ENCODE peak calls at places on chromosomes 4 and X, in seven cellular contexts. E is adrenal gland, O is right cardiac atrium, V is hepatocyte, I is SJCRH30, P is cardiac muscle cell, L is fibroblast of lung. Y is an unnamed sample. For H3K4me1 and H3K27me3, the result is how much of the 10 kb centered on the place peaks cover.

GRCh38 chr4:113069212-113069892 is 19.9 kb downstream of the ANK2 start:
- DNase-seq in E (peak), O (no peak), V (no peak), I (no peak), P (no peak), L (peak), Y (no peak)

GRCh38 chrX:13448941-13449340 is 120.5 kb upstream of the EGFL6 start:
- DNase-seq in E (no peak), O (no peak), V (no peak), I (no peak), P (no peak), L (no peak), Y (no peak)

GRCh38 chr4:2426711-2427275 is 8.0 kb downstream of the CFAP99 start:
- DNase-seq in E (no peak), O (no peak), V (no peak), I (no peak), P (no peak), L (no peak), Y (peak)

GRCh38 chr4:123618606-123619005 is 222.0 kb downstream of the SPRY1 start:
- DNase-seq in E (no peak), O (no peak), V (no peak), I (no peak), P (no peak), L (no peak), Y (no peak)

GRCh38 chr4:111943796-111944203 is 201.5 kb upstream of the FAM241A start:
- DNase-seq in E (peak), O (peak), V (peak), I (peak), P (peak), L (peak), Y (no peak)

GRCh38 chr4:103443324-103443723 is 245.2 kb upstream of the CENPE start:
- DNase-seq in E (no peak), O (no peak), V (peak), I (peak), P (no peak), L (no peak), Y (no peak)

GRCh38 chr4:128810331-128810870 is 901 bp downstream of the JADE1 start:
- DNase-seq in E (peak), O (peak), V (peak), I (peak), P (peak), L (peak), Y (no peak)

GRCh38 chr4:46975841-46976551 is 17.4 kb downstream of the GABRA4 start:
- DNase-seq in E (no peak), O (no peak), V (no peak), I (no peak), P (peak), L (peak), Y (no peak)

GRCh38 chr4:96352051-96352517 is 512.2 kb downstream of the PDHA2 start:
- DNase-seq in E (no peak), O (no peak), V (peak), I (peak), P (peak), L (peak), Y (no peak)

GRCh38 chr4:54231419-54232150 is 2.5 kb downstream of the PDGFRA start:
- DNase-seq in E (no peak), O (peak), V (peak), I (no peak), P (peak), L (peak), Y (peak)

GRCh38 chr4:76879731-76880364 is 18.1 kb downstream of the SOWAHB start:
- DNase-seq in E (no peak), O (no peak), V (no peak), I (no peak), P (peak), L (peak), Y (no peak)

GRCh38 chr4:13920111-13920875 is 292.8 kb upstream of the BOD1L1 start:
- DNase-seq in E (no peak), O (no peak), V (no peak), I (no peak), P (peak), L (peak), Y (no peak)

GRCh38 chr4:13922459-13922858 is 294.9 kb upstream of the BOD1L1 start:
- DNase-seq in E (no peak), O (no peak), V (no peak), I (no peak), P (no peak), L (no peak), Y (no peak)

GRCh38 chr4:13922873-13923645 is 295.5 kb upstream of the BOD1L1 start:
- DNase-seq in E (no peak), O (no peak), V (no peak), I (no peak), P (no peak), L (no peak), Y (no peak)

GRCh38 chr4:13920901-13921300 is 293.4 kb upstream of the BOD1L1 start:
- DNase-seq in E (peak), O (no peak), V (peak), I (peak), P (peak), L (peak), Y (peak)

DNA sequence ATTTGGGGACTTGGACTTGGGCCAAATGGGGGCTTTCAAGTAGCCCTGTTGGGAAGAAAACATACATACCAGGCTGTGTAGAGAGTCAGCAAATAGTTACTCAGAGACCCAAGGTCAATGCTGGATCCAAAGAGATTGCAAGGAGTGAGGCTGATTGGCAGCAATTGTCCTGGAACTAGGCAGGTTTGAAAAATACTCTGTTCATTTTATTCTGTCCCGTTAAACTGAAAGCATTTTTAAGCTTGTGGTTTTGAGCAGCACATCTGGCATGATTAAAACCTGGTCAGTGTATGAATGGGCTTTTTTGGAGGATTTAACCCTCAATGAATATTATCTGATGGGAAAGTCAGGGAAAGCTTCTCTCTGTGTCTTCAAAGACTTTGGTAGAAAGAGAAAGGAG is 294.3 kb upstream of the BOD1L1 start:
- DNase-seq in E (no peak), O (no peak), V (peak), I (no peak), P (peak), L (peak), Y (no peak)
- H3K4me1 ChIP-seq in E (under half), O (under half), V (under half), I (under half), P (under half), L (under half), Y (under half)

GRCh38 chr4:157265281-157265680 is 44.8 kb downstream of the GRIA2 start:
- DNase-seq in E (no peak), O (no peak), V (peak), I (peak), P (no peak), L (peak), Y (no peak)
- H3K27me3 ChIP-seq in E (under half), O (under half), V (under half), I (under half), P (under half), L (under half), Y (under half)

DNA sequence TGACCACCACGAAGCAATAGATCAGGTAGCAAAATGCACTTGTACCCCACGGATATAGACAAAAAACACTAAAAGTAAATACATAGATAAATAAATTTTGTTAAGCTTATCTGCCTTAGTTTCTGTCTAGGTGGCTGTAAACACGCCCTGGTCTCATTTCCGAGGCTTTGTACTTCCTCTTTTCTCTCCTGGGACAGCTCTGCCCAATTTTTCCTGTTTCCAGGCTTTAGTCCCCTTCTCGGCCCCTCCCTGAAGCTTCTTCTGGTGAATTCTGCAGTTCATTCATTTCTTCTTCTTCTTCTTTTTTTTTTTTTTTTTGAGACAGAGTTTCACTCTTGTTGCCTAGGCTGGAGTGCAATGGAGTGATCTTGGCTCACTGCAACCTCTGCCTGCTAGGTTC is 73.4 kb upstream of the STOX2 start:
- DNase-seq in E (no peak), O (no peak), V (no peak), I (no peak), P (no peak), L (no peak), Y (no peak)
- H3K27ac ChIP-seq in E (no peak), O (no peak), V (no peak), I (no peak), P (no peak), L (no peak), Y (no peak)

GRCh38 chrX:39854772-39855747 is 242.7 kb downstream of the BCOR start:
- DNase-seq in E (no peak), O (no peak), V (no peak), I (no peak), P (no peak), L (no peak), Y (peak)
- H3K4me1 ChIP-seq in E (under half), O (under half), V (under half), I (under half), P (under half), L (under half), Y (under half)

GRCh38 chrX:39889704-39890103 is 208.1 kb downstream of the BCOR start:
- DNase-seq in E (no peak), O (no peak), V (no peak), I (no peak), P (no peak), L (no peak), Y (no peak)

GRCh38 chrX:39888730-39889129 is 209.0 kb downstream of the BCOR start:
- DNase-seq in E (no peak), O (no peak), V (no peak), I (no peak), P (no peak), L (no peak), Y (no peak)

GRCh38 chrX:39893417-39894338 is 204.1 kb downstream of the BCOR start:
- DNase-seq in E (no peak), O (no peak), V (no peak), I (no peak), P (no peak), L (no peak), Y (no peak)

GRCh38 chrX:39891781-39892180 is 206.0 kb downstream of the BCOR start:
- DNase-seq in E (no peak), O (no peak), V (no peak), I (no peak), P (no peak), L (no peak), Y (no peak)

DNA sequence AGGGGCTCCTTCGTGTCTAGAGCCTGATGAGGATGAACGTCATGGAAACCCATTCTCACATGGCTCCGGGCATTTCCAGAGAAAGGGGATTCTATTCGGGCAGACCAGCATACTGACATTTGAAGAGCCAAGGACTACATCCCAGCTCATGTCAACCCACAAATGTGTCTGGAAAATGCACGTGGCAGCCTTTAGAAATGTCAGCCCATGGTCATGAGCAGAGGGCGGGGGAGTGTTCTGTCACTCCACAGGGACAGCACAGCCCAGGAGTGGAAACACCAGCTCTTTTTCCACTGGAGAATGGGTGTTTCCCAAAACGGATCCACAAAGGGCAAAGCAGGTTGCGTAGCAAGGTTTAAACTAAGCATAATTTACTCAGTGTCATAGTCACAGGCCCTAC is 207.0 kb downstream of the BCOR start:
- DNase-seq in E (no peak), O (no peak), V (no peak), I (no peak), P (no peak), L (no peak), Y (no peak)
- H3K27me3 ChIP-seq in E (under half), O (under half), V (under half), I (under half), P (under half), L (under half), Y (under half)

Y was measured in aorta.